ENCODE peak calls at places on chromosomes 13 and 19, in eight cellular contexts. One of them, this sample, is unnamed.

GRCh38 chr19:15714638-15715037 is 13.2 kb upstream of the OR10H2 start:
- DNase-seq in Daoy: no peak
- DNase-seq in NCI-H2171: no peak
- DNase-seq in BJ: no peak
- DNase-seq in stimulated activated CD4-positive, alpha-beta T cell treated with anti-CD3 and anti-CD28 coated beads, Interleukin-4, amount 100 ng/mL, for 48 hours: no peak
- DNase-seq in tibial artery: no peak
- DNase-seq in stimulated activated CD8-positive, alpha-beta memory T cell treated with anti-CD3 and anti-CD28 coated beads, Interleukin-4, amount 100 ng/mL, for 4 hours: no peak
- DNase-seq in NCI-H2081: no peak
- DNase-seq in this sample: no peak

GRCh38 chr19:16461630-16462051 is 10.1 kb downstream of the EPS15L1 start:
- DNase-seq in stimulated activated CD8-positive, alpha-beta memory T cell treated with anti-CD3 and anti-CD28 coated beads, Interleukin-4, amount 100 ng/mL, for 4 hours: no peak
- DNase-seq in tibial artery: no peak
- DNase-seq in stimulated activated CD4-positive, alpha-beta T cell treated with anti-CD3 and anti-CD28 coated beads, Interleukin-4, amount 100 ng/mL, for 48 hours: no peak
- DNase-seq in Daoy: no peak
- DNase-seq in NCI-H2081: no peak
- DNase-seq in BJ: no peak
- DNase-seq in NCI-H2171: no peak
- DNase-seq in this sample: peak; percentile 66

GRCh38 chr19:18612772-18613588 is at the start of gene TMEM59L:
- DNase-seq in Daoy: peak; percentile 41
- DNase-seq in stimulated activated CD4-positive, alpha-beta T cell treated with anti-CD3 and anti-CD28 coated beads, Interleukin-4, amount 100 ng/mL, for 48 hours: no peak
- DNase-seq in BJ: no peak
- DNase-seq in stimulated activated CD8-positive, alpha-beta memory T cell treated with anti-CD3 and anti-CD28 coated beads, Interleukin-4, amount 100 ng/mL, for 4 hours: no peak
- DNase-seq in tibial artery: no peak
- DNase-seq in NCI-H2171: no peak
- DNase-seq in NCI-H2081: peak; percentile 20
- DNase-seq in this sample: no peak

GRCh38 chr13:60121288-60121687 is 42.4 kb downstream of the DIAPH3 start:
- DNase-seq in Daoy: no peak
- DNase-seq in BJ: no peak
- DNase-seq in NCI-H2171: no peak
- DNase-seq in stimulated activated CD8-positive, alpha-beta memory T cell treated with anti-CD3 and anti-CD28 coated beads, Interleukin-4, amount 100 ng/mL, for 4 hours: no peak
- DNase-seq in NCI-H2081: no peak
- DNase-seq in tibial artery: no peak
- DNase-seq in stimulated activated CD4-positive, alpha-beta T cell treated with anti-CD3 and anti-CD28 coated beads, Interleukin-4, amount 100 ng/mL, for 48 hours: no peak
- DNase-seq in this sample: no peak

GRCh38 chr13:107770541-107770940 is 444.8 kb downstream of the LIG4 start:
- DNase-seq in NCI-H2081: no peak
- DNase-seq in stimulated activated CD8-positive, alpha-beta memory T cell treated with anti-CD3 and anti-CD28 coated beads, Interleukin-4, amount 100 ng/mL, for 4 hours: no peak
- DNase-seq in tibial artery: no peak
- DNase-seq in Daoy: no peak
- DNase-seq in BJ: no peak
- DNase-seq in NCI-H2171: no peak
- DNase-seq in stimulated activated CD4-positive, alpha-beta T cell treated with anti-CD3 and anti-CD28 coated beads, Interleukin-4, amount 100 ng/mL, for 48 hours: no peak
- DNase-seq in this sample: no peak

GRCh38 chr13:95530178-95530577 is 22.3 kb upstream of the CLDN10 start:
- DNase-seq in stimulated activated CD4-positive, alpha-beta T cell treated with anti-CD3 and anti-CD28 coated beads, Interleukin-4, amount 100 ng/mL, for 48 hours: no peak
- DNase-seq in stimulated activated CD8-positive, alpha-beta memory T cell treated with anti-CD3 and anti-CD28 coated beads, Interleukin-4, amount 100 ng/mL, for 4 hours: no peak
- DNase-seq in Daoy: peak; percentile 92
- DNase-seq in NCI-H2171: no peak
- DNase-seq in tibial artery: peak; percentile 36
- DNase-seq in BJ: no peak
- DNase-seq in NCI-H2081: peak; percentile 45
- DNase-seq in this sample: no peak

GRCh38 chr13:67620665-67621064 is 390.5 kb upstream of the PCDH9 start:
- DNase-seq in NCI-H2081: no peak
- DNase-seq in tibial artery: no peak
- DNase-seq in Daoy: no peak
- DNase-seq in stimulated activated CD8-positive, alpha-beta memory T cell treated with anti-CD3 and anti-CD28 coated beads, Interleukin-4, amount 100 ng/mL, for 4 hours: no peak
- DNase-seq in NCI-H2171: no peak
- DNase-seq in stimulated activated CD4-positive, alpha-beta T cell treated with anti-CD3 and anti-CD28 coated beads, Interleukin-4, amount 100 ng/mL, for 48 hours: no peak
- DNase-seq in BJ: no peak
- DNase-seq in this sample: no peak

GRCh38 chr19:13082192-13083007 is 20.3 kb downstream of the LYL1 start:
- DNase-seq in stimulated activated CD4-positive, alpha-beta T cell treated with anti-CD3 and anti-CD28 coated beads, Interleukin-4, amount 100 ng/mL, for 48 hours: no peak
- DNase-seq in Daoy: no peak
- DNase-seq in stimulated activated CD8-positive, alpha-beta memory T cell treated with anti-CD3 and anti-CD28 coated beads, Interleukin-4, amount 100 ng/mL, for 4 hours: no peak
- DNase-seq in NCI-H2081: no peak
- DNase-seq in BJ: no peak
- DNase-seq in tibial artery: peak; percentile 73
- DNase-seq in NCI-H2171: peak; percentile 79
- DNase-seq in this sample: no peak

GRCh38 chr13:50127726-50128291 is 112.6 kb downstream of the KCNRG start:
- DNase-seq in tibial artery: no peak
- DNase-seq in NCI-H2171: no peak
- DNase-seq in stimulated activated CD4-positive, alpha-beta T cell treated with anti-CD3 and anti-CD28 coated beads, Interleukin-4, amount 100 ng/mL, for 48 hours: no peak
- DNase-seq in BJ: no peak
- DNase-seq in stimulated activated CD8-positive, alpha-beta memory T cell treated with anti-CD3 and anti-CD28 coated beads, Interleukin-4, amount 100 ng/mL, for 4 hours: no peak
- DNase-seq in NCI-H2081: no peak
- DNase-seq in Daoy: no peak
- DNase-seq in this sample: no peak

GRCh38 chr13:36712785-36713184 is 39.0 kb downstream of the SERTM1 start:
- DNase-seq in NCI-H2171: no peak
- DNase-seq in stimulated activated CD8-positive, alpha-beta memory T cell treated with anti-CD3 and anti-CD28 coated beads, Interleukin-4, amount 100 ng/mL, for 4 hours: no peak
- DNase-seq in BJ: peak; percentile 24
- DNase-seq in stimulated activated CD4-positive, alpha-beta T cell treated with anti-CD3 and anti-CD28 coated beads, Interleukin-4, amount 100 ng/mL, for 48 hours: no peak
- DNase-seq in NCI-H2081: no peak
- DNase-seq in tibial artery: no peak
- DNase-seq in Daoy: peak; percentile 22
- DNase-seq in this sample: no peak

GRCh38 chr19:15010497-15011255 is 31.0 kb upstream of the SLC1A6 start:
- DNase-seq in tibial artery: no peak
- DNase-seq in NCI-H2171: no peak
- DNase-seq in BJ: no peak
- DNase-seq in NCI-H2081: no peak
- DNase-seq in Daoy: peak; percentile 10
- DNase-seq in stimulated activated CD4-positive, alpha-beta T cell treated with anti-CD3 and anti-CD28 coated beads, Interleukin-4, amount 100 ng/mL, for 48 hours: no peak
- DNase-seq in stimulated activated CD8-positive, alpha-beta memory T cell treated with anti-CD3 and anti-CD28 coated beads, Interleukin-4, amount 100 ng/mL, for 4 hours: no peak
- DNase-seq in this sample: no peak

GRCh38 chr13:92487238-92487637 is 739.4 kb upstream of the GPC6 start:
- DNase-seq in BJ: no peak
- DNase-seq in tibial artery: no peak
- DNase-seq in stimulated activated CD8-positive, alpha-beta memory T cell treated with anti-CD3 and anti-CD28 coated beads, Interleukin-4, amount 100 ng/mL, for 4 hours: no peak
- DNase-seq in Daoy: no peak
- DNase-seq in NCI-H2081: no peak
- DNase-seq in NCI-H2171: no peak
- DNase-seq in stimulated activated CD4-positive, alpha-beta T cell treated with anti-CD3 and anti-CD28 coated beads, Interleukin-4, amount 100 ng/mL, for 48 hours: no peak
- DNase-seq in this sample: no peak

GRCh38 chr19:1361601-1362384 is 21.9 kb upstream of the NDUFS7 start:
- DNase-seq in stimulated activated CD4-positive, alpha-beta T cell treated with anti-CD3 and anti-CD28 coated beads, Interleukin-4, amount 100 ng/mL, for 48 hours: no peak
- DNase-seq in BJ: no peak
- DNase-seq in stimulated activated CD8-positive, alpha-beta memory T cell treated with anti-CD3 and anti-CD28 coated beads, Interleukin-4, amount 100 ng/mL, for 4 hours: no peak
- DNase-seq in tibial artery: no peak
- DNase-seq in NCI-H2171: no peak
- DNase-seq in NCI-H2081: no peak
- DNase-seq in Daoy: peak; percentile 84
- DNase-seq in this sample: no peak

GRCh38 chr13:74062933-74063332 is 71.3 kb downstream of the KLF12 start:
- DNase-seq in BJ: no peak
- DNase-seq in tibial artery: peak; percentile 70
- DNase-seq in NCI-H2171: peak; percentile 17
- DNase-seq in stimulated activated CD4-positive, alpha-beta T cell treated with anti-CD3 and anti-CD28 coated beads, Interleukin-4, amount 100 ng/mL, for 48 hours: no peak
- DNase-seq in NCI-H2081: no peak
- DNase-seq in stimulated activated CD8-positive, alpha-beta memory T cell treated with anti-CD3 and anti-CD28 coated beads, Interleukin-4, amount 100 ng/mL, for 4 hours: no peak
- DNase-seq in Daoy: no peak
- DNase-seq in this sample: peak; percentile 75

GRCh38 chr13:33633701-33634525 is 184.0 kb upstream of the RFC3 start:
- DNase-seq in NCI-H2081: no peak
- DNase-seq in stimulated activated CD4-positive, alpha-beta T cell treated with anti-CD3 and anti-CD28 coated beads, Interleukin-4, amount 100 ng/mL, for 48 hours: no peak
- DNase-seq in BJ: no peak
- DNase-seq in stimulated activated CD8-positive, alpha-beta memory T cell treated with anti-CD3 and anti-CD28 coated beads, Interleukin-4, amount 100 ng/mL, for 4 hours: no peak
- DNase-seq in NCI-H2171: no peak
- DNase-seq in tibial artery: no peak
- DNase-seq in Daoy: no peak
- DNase-seq in this sample: no peak

GRCh38 chr13:113220141-113220598 is 10.8 kb downstream of the CUL4A start:
- DNase-seq in BJ: no peak
- DNase-seq in Daoy: no peak
- DNase-seq in stimulated activated CD8-positive, alpha-beta memory T cell treated with anti-CD3 and anti-CD28 coated beads, Interleukin-4, amount 100 ng/mL, for 4 hours: no peak
- DNase-seq in stimulated activated CD4-positive, alpha-beta T cell treated with anti-CD3 and anti-CD28 coated beads, Interleukin-4, amount 100 ng/mL, for 48 hours: no peak
- DNase-seq in NCI-H2081: no peak
- DNase-seq in tibial artery: no peak
- DNase-seq in NCI-H2171: no peak
- DNase-seq in this sample: no peak

GRCh38 chr13:27619711-27620376 is 485 bp downstream of the LNX2 start:
- DNase-seq in stimulated activated CD8-positive, alpha-beta memory T cell treated with anti-CD3 and anti-CD28 coated beads, Interleukin-4, amount 100 ng/mL, for 4 hours: no peak
- DNase-seq in NCI-H2171: no peak
- DNase-seq in BJ: no peak
- DNase-seq in Daoy: peak; percentile 29
- DNase-seq in NCI-H2081: peak; percentile 54
- DNase-seq in tibial artery: peak; percentile 41
- DNase-seq in stimulated activated CD4-positive, alpha-beta T cell treated with anti-CD3 and anti-CD28 coated beads, Interleukin-4, amount 100 ng/mL, for 48 hours: peak; percentile 30
- DNase-seq in this sample: peak; percentile 62

GRCh38 chr13:28743499-28744083 is 24.8 kb upstream of the SLC46A3 start:
- DNase-seq in stimulated activated CD4-positive, alpha-beta T cell treated with anti-CD3 and anti-CD28 coated beads, Interleukin-4, amount 100 ng/mL, for 48 hours: no peak
- DNase-seq in stimulated activated CD8-positive, alpha-beta memory T cell treated with anti-CD3 and anti-CD28 coated beads, Interleukin-4, amount 100 ng/mL, for 4 hours: no peak
- DNase-seq in tibial artery: no peak
- DNase-seq in NCI-H2171: no peak
- DNase-seq in Daoy: no peak
- DNase-seq in NCI-H2081: no peak
- DNase-seq in BJ: no peak
- DNase-seq in this sample: peak; percentile 50

GRCh38 chr19:43711751-43712355 is 4.0 kb upstream of the IRGC start:
- DNase-seq in Daoy: peak; percentile 49
- DNase-seq in BJ: no peak
- DNase-seq in tibial artery: no peak
- DNase-seq in NCI-H2081: no peak
- DNase-seq in NCI-H2171: no peak
- DNase-seq in stimulated activated CD4-positive, alpha-beta T cell treated with anti-CD3 and anti-CD28 coated beads, Interleukin-4, amount 100 ng/mL, for 48 hours: no peak
- DNase-seq in stimulated activated CD8-positive, alpha-beta memory T cell treated with anti-CD3 and anti-CD28 coated beads, Interleukin-4, amount 100 ng/mL, for 4 hours: no peak
- DNase-seq in this sample: no peak

GRCh38 chr19:1302534-1303239 is 17.0 kb downstream of the EFNA2 start:
- DNase-seq in Daoy: no peak
- DNase-seq in NCI-H2171: no peak
- DNase-seq in BJ: no peak
- DNase-seq in NCI-H2081: no peak
- DNase-seq in stimulated activated CD4-positive, alpha-beta T cell treated with anti-CD3 and anti-CD28 coated beads, Interleukin-4, amount 100 ng/mL, for 48 hours: no peak
- DNase-seq in stimulated activated CD8-positive, alpha-beta memory T cell treated with anti-CD3 and anti-CD28 coated beads, Interleukin-4, amount 100 ng/mL, for 4 hours: no peak
- DNase-seq in tibial artery: no peak
- DNase-seq in this sample: no peak